ENCODE peak calls at places on chromosomes 12 and 14, in seven cellular contexts. X is left ventricle myocardium superior; L is NCI-H510A treated with DMSO at 0.1 percent for 48 hours; P is activated CD4-positive, alpha-beta memory T cell treated with anti-CD3 and anti-CD28 coated beads for 36 hours; F is IMR-90; H is MCF 10A; R is HT1080. I is an unnamed sample.
A peak's percentile ranks its signal among the peaks of the same experiment; 100 is the strongest.

GRCh38 chr12:119229837-119230236 is 51.1 kb downstream of the HSPB8 start:
- DNase-seq in X (no peak), L (peak; percentile 20), P (no peak), F (peak; percentile 42), H (peak; percentile 34), R (peak; percentile 74), I (no peak)

GRCh38 chr12:86572455-86572854 is 316.3 kb upstream of the MGAT4C start:
- DNase-seq in X (no peak), L (no peak), P (no peak), F (no peak), H (no peak), R (no peak), I (no peak)

GRCh38 chr14:90837355-90837754 is 21.1 kb upstream of the TTC7B start:
- DNase-seq in X (no peak), L (no peak), P (no peak), F (peak; percentile 73), H (no peak), R (no peak), I (no peak)

GRCh38 chr14:70692210-70692609 is 50.5 kb downstream of the TTC9 start:
- DNase-seq in X (peak; percentile 29), L (no peak), P (no peak), F (no peak), H (no peak), R (no peak), I (no peak)

GRCh38 chr12:2688381-2688881 is 106.3 kb upstream of the FKBP4 start:
- DNase-seq in X (no peak), L (no peak), P (no peak), F (no peak), H (no peak), R (no peak), I (no peak)

GRCh38 chr14:97107070-97107469 is 309.9 kb downstream of the VRK1 start:
- DNase-seq in X (no peak), L (no peak), P (no peak), F (no peak), H (peak; percentile 81), R (peak; percentile 95), I (no peak)

GRCh38 chr12:47729233-47729632 is 3.9 kb upstream of the ENDOU start:
- DNase-seq in X (no peak), L (no peak), P (no peak), F (peak; percentile 87), H (no peak), R (no peak), I (no peak)

GRCh38 chr14:61593330-61593729 is 102.0 kb upstream of the HIF1A start:
- DNase-seq in X (no peak), L (no peak), P (no peak), F (no peak), H (peak; percentile 13), R (no peak), I (no peak)

GRCh38 chr12:56160160-56160763 is 2.1 kb downstream of the MYL6 start:
- DNase-seq in X (peak; percentile 43), L (no peak), P (peak; percentile 79), F (peak; percentile 35), H (no peak), R (peak; percentile 87), I (no peak)

GRCh38 chr14:52402812-52403526 is 88.9 kb downstream of the PTGER2 start:
- DNase-seq in X (no peak), L (no peak), P (peak; percentile 51), F (peak; percentile 72), H (no peak), R (peak; percentile 30), I (no peak)

GRCh38 chr14:75306917-75307699 is 28.5 kb downstream of the FOS start:
- DNase-seq in X (no peak), L (peak; percentile 70), P (peak; percentile 58), F (peak; percentile 19), H (peak; percentile 57), R (peak; percentile 27), I (no peak)

GRCh38 chr12:46693034-46693433 is 132.8 kb downstream of the SLC38A4 start:
- DNase-seq in X (no peak), L (no peak), P (no peak), F (no peak), H (no peak), R (no peak), I (no peak)

GRCh38 chr12:6532927-6533652 is 1.2 kb upstream of the GAPDH start:
- DNase-seq in X (peak; percentile 85), L (peak; percentile 20), P (peak; percentile 68), F (peak; percentile 76), H (peak; percentile 85), R (peak; percentile 82), I (no peak)

GRCh38 chr12:51832708-51833107 is 15.8 kb downstream of the FIGNL2 start:
- DNase-seq in X (no peak), L (no peak), P (no peak), F (no peak), H (no peak), R (peak; percentile 25), I (no peak)

GRCh38 chr12:92987846-92988621 is 58.9 kb upstream of the EEA1 start:
- DNase-seq in X (peak; percentile 40), L (no peak), P (peak; percentile 71), F (no peak), H (no peak), R (no peak), I (no peak)

GRCh38 chr12:109999983-110000505 is 814 bp downstream of the ANKRD13A start:
- DNase-seq in X (peak; percentile 43), L (no peak), P (peak; percentile 45), F (no peak), H (peak; percentile 36), R (peak; percentile 18), I (no peak)

GRCh38 chr14:105056303-105056831 is 8.9 kb downstream of the GPR132 start:
- DNase-seq in X (peak; percentile 1), L (no peak), P (no peak), F (no peak), H (no peak), R (no peak), I (no peak)

GRCh38 chr12:127286281-127286680 is 980.7 kb upstream of the TMEM132C start:
- DNase-seq in X (no peak), L (no peak), P (no peak), F (no peak), H (no peak), R (no peak), I (no peak)

GRCh38 chr14:73269729-73270651 is 32.7 kb downstream of the PAPLN start:
- DNase-seq in X (peak; percentile 75), L (peak; percentile 32), P (peak; percentile 29), F (peak; percentile 18), H (no peak), R (no peak), I (no peak)

GRCh38 chr14:63663428-63664142 is 21.9 kb upstream of the WDR89 start:
- DNase-seq in X (no peak), L (no peak), P (no peak), F (no peak), H (no peak), R (peak; percentile 32), I (no peak)

GRCh38 chr12:89960607-89961394 is 252.2 kb upstream of the ATP2B1 start:
- DNase-seq in X (no peak), L (no peak), P (peak; percentile 33), F (peak; percentile 50), H (peak; percentile 75), R (peak; percentile 29), I (no peak)

GRCh38 chr14:58882577-58883018 is 244.8 kb downstream of the DACT1 start:
- DNase-seq in X (no peak), L (no peak), P (no peak), F (peak; percentile 67), H (peak; percentile 24), R (no peak), I (no peak)

GRCh38 chr14:76546426-76547221 is 170.7 kb downstream of the ESRRB start:
- DNase-seq in X (no peak), L (peak; percentile 41), P (peak; percentile 16), F (no peak), H (peak; percentile 72), R (peak; percentile 25), I (no peak)

GRCh38 chr12:50344245-50344644 is 52.2 kb downstream of the FAM186A start:
- DNase-seq in X (no peak), L (no peak), P (no peak), F (no peak), H (no peak), R (no peak), I (no peak)

GRCh38 chr12:100348657-100349454 is 8.0 kb upstream of the SLC17A8 start:
- DNase-seq in X (no peak), L (peak; percentile 59), P (no peak), F (peak; percentile 38), H (peak; percentile 50), R (peak; percentile 18), I (no peak)

GRCh38 chr14:99819514-99819913 is 26.3 kb downstream of the EML1 start:
- DNase-seq in X (no peak), L (no peak), P (peak; percentile 44), F (no peak), H (no peak), R (no peak), I (no peak)

GRCh38 chr12:6182279-6182898 is 17.8 kb upstream of the CD9 start:
- DNase-seq in X (peak; percentile 54), L (peak; percentile 44), P (no peak), F (peak; percentile 68), H (peak; percentile 92), R (no peak), I (no peak)

GRCh38 chr12:109885616-109886015 is 5.3 kb upstream of the GLTP start:
- DNase-seq in X (no peak), L (no peak), P (no peak), F (peak; percentile 28), H (peak; percentile 65), R (no peak), I (no peak)

GRCh38 chr12:120361506-120362208 is 7.3 kb downstream of the MSI1 start:
- DNase-seq in X (peak; percentile 76), L (no peak), P (peak; percentile 18), F (peak; percentile 34), H (no peak), R (no peak), I (no peak)

GRCh38 chr12:119673634-119674033 is 5.7 kb downstream of the PRKAB1 start:
- DNase-seq in X (peak; percentile 38), L (no peak), P (peak; percentile 36), F (no peak), H (no peak), R (no peak), I (no peak)

GRCh38 chr12:85457026-85457425 is 177.0 kb downstream of the ALX1 start:
- DNase-seq in X (no peak), L (no peak), P (no peak), F (no peak), H (no peak), R (no peak), I (no peak)

GRCh38 chr14:23478109-23478698 is 8.7 kb downstream of the NGDN start:
- DNase-seq in X (peak; percentile 44), L (peak; percentile 56), P (peak; percentile 68), F (peak; percentile 74), H (peak; percentile 58), R (peak; percentile 50), I (peak; percentile 62)

GRCh38 chr12:11834104-11834812 is 184.8 kb downstream of the ETV6 start:
- DNase-seq in X (no peak), L (no peak), P (no peak), F (peak; percentile 41), H (peak; percentile 44), R (peak; percentile 32), I (no peak)

GRCh38 chr14:97166497-97166896 is 369.3 kb downstream of the VRK1 start:
- DNase-seq in X (no peak), L (no peak), P (no peak), F (no peak), H (no peak), R (peak; percentile 49), I (no peak)

GRCh38 chr14:47675489-47676300 is at the start of gene MDGA2:
- DNase-seq in X (no peak), L (peak; percentile 41), P (no peak), F (no peak), H (no peak), R (peak; percentile 88), I (no peak)

GRCh38 chr12:2335517-2335916 is 282.7 kb downstream of the CACNA1C start:
- DNase-seq in X (no peak), L (no peak), P (no peak), F (peak; percentile 37), H (no peak), R (no peak), I (no peak)

GRCh38 chr14:88986146-88986841 is 161.8 kb downstream of the TTC8 start:
- DNase-seq in X (peak; percentile 33), L (no peak), P (no peak), F (peak; percentile 82), H (peak; percentile 66), R (peak; percentile 83), I (no peak)